ENCODE peak calls at places on chromosome 18, in ten cellular contexts. H, B, W, D, A, J, Z, F, N and K are unnamed samples.

GRCh38 chr18:75581336-75582121 is 154.0 kb upstream of the SMIM21 start:
- DNase-seq in N (no peak), D (peak; percentile 4), W (no peak), F (no peak), Z (no peak), B (no peak), H (no peak), A (peak; percentile 49), J (no peak), K (no peak)

GRCh38 chr18:52288403-52289004 is 51.5 kb upstream of the DCC start:
- DNase-seq in Z (peak; percentile 51), N (peak; percentile 10), J (no peak), D (peak; percentile 76), F (peak; percentile 13), B (peak; percentile 25), A (no peak), W (no peak), H (no peak), K (no peak)

GRCh38 chr18:903703-904102 is 968 bp upstream of the ADCYAP1 start:
- DNase-seq in D (peak; percentile 83), A (peak; percentile 49), Z (no peak), N (peak; percentile 51), B (peak; percentile 33), F (no peak), W (peak; percentile 89), J (no peak), H (peak; percentile 46), K (no peak)

GRCh38 chr18:78523850-78524249 is 455.8 kb upstream of the SALL3 start:
- DNase-seq in H (no peak), N (no peak), F (no peak), A (no peak), D (no peak), W (no peak), Z (no peak), J (no peak), B (no peak), K (no peak)

GRCh38 chr18:73895701-73896100 is 251.9 kb downstream of the FBXO15 start:
- DNase-seq in H (no peak), J (no peak), N (no peak), D (peak; percentile 59), W (no peak), B (no peak), Z (no peak), F (no peak), A (no peak), K (no peak)

GRCh38 chr18:69840445-69840844 is 107.2 kb downstream of the CD226 start:
- DNase-seq in N (no peak), F (no peak), J (no peak), A (peak; percentile 69), B (no peak), D (no peak), H (no peak), Z (no peak), W (no peak), K (no peak)

GRCh38 chr18:43879350-43879749 is 602.1 kb upstream of the SYT4 start:
- DNase-seq in F (no peak), N (no peak), J (no peak), H (no peak), Z (no peak), D (no peak), B (no peak), A (no peak), W (no peak), K (no peak)

GRCh38 chr18:42178381-42179080 is 223.5 kb downstream of the PIK3C3 start:
- DNase-seq in N (no peak), Z (no peak), F (no peak), H (no peak), B (no peak), A (no peak), J (no peak), D (no peak), W (no peak), K (no peak)

GRCh38 chr18:63970803-63971191 is 916 bp downstream of the SERPINB8 start:
- DNase-seq in N (peak; percentile 53), J (no peak), B (peak; percentile 79), D (peak; percentile 65), F (peak; percentile 70), W (peak; percentile 83), A (peak; percentile 51), H (peak; percentile 43), Z (peak; percentile 80), K (no peak)

GRCh38 chr18:6052449-6052913 is 157.2 kb upstream of the TMEM200C start:
- DNase-seq in D (no peak), Z (no peak), W (no peak), A (no peak), F (no peak), B (no peak), N (no peak), H (no peak), J (no peak), K (no peak)

GRCh38 chr18:59059140-59059539 is 80.5 kb upstream of the SEC11C start:
- DNase-seq in W (no peak), A (no peak), F (no peak), N (no peak), B (no peak), D (no peak), J (no peak), Z (no peak), H (no peak), K (no peak)

GRCh38 chr18:59057969-59058368 is 81.7 kb upstream of the SEC11C start:
- DNase-seq in H (no peak), D (no peak), W (peak; percentile 88), F (no peak), N (no peak), J (no peak), Z (no peak), B (no peak), A (peak; percentile 88), K (no peak)

GRCh38 chr18:59056706-59057492 is 82.8 kb upstream of the SEC11C start:
- DNase-seq in Z (no peak), N (peak; percentile 82), F (peak; percentile 83), W (peak; percentile 82), D (peak; percentile 92), H (peak; percentile 83), B (peak; percentile 58), J (no peak), A (peak; percentile 54), K (peak; percentile 80)

GRCh38 chr18:59055345-59056032 is 84.2 kb upstream of the SEC11C start:
- DNase-seq in F (no peak), N (no peak), D (peak; percentile 76), B (no peak), H (no peak), Z (no peak), J (no peak), W (peak; percentile 34), A (no peak), K (no peak)

DNA sequence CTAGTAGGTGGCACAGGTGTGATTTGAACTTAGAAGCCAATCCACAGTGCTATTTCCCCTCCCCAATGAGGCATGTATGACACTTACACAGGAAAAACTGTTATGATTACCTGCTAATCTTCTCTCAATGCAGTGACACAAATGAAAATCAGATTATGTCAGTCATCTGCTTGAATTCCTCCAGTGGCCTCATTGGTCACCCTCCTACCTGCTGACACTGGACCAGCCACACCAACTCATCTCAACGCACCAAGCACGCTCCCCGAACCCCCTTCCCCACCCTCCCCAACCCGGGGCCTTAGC is 82.2 kb upstream of the SEC11C start:
- DNase-seq in B (no peak), H (no peak), D (no peak), A (no peak), F (no peak), W (no peak), Z (no peak), J (no peak), N (no peak), K (no peak)
- TF ChIP-seq CTCF in B (no peak), H (no peak), D (no peak), A (no peak), F (no peak), W (peak; percentile 6), Z (no peak), J (no peak), N (no peak), K (no peak)

GRCh38 chr18:22465859-22466602 is 48.3 kb upstream of the CTAGE1 start:
- DNase-seq in H (peak; percentile 78), D (no peak), B (peak; percentile 98), N (no peak), J (peak; percentile 48), Z (no peak), A (peak; percentile 98), W (peak; percentile 90), F (no peak), K (no peak)

GRCh38 chr18:22469061-22469689 is 51.5 kb upstream of the CTAGE1 start:
- DNase-seq in D (no peak), N (no peak), A (peak; percentile 44), H (no peak), J (no peak), Z (no peak), W (no peak), B (no peak), F (no peak), K (no peak)

GRCh38 chr18:22466608-22467390 is 49.1 kb upstream of the CTAGE1 start:
- DNase-seq in D (no peak), Z (no peak), W (no peak), J (no peak), B (peak; percentile 93), H (no peak), F (no peak), N (peak; percentile 33), A (peak; percentile 92), K (no peak)

GRCh38 chr18:22468554-22468891 is 50.8 kb upstream of the CTAGE1 start:
- DNase-seq in W (no peak), J (no peak), D (no peak), A (no peak), N (no peak), Z (no peak), H (no peak), B (no peak), F (no peak), K (no peak)

GRCh38 chr18:22467760-22468553 is 50.2 kb upstream of the CTAGE1 start:
- DNase-seq in B (peak; percentile 99), D (no peak), N (no peak), Z (no peak), W (no peak), H (peak; percentile 85), F (no peak), A (peak; percentile 99), J (peak; percentile 74), K (no peak)
- H3K4me1 ChIP-seq in B (peaks cover 22% of the 10 kb centered on the region), D (peaks cover 23% of the 10 kb centered on the region), N (peaks cover 42% of the 10 kb centered on the region), Z (peaks cover 33% of the 10 kb centered on the region), W (peaks cover 53% of the 10 kb centered on the region), H (peaks cover 29% of the 10 kb centered on the region), F (peaks cover 41% of the 10 kb centered on the region), A (peaks cover 29% of the 10 kb centered on the region), J (peaks cover 56% of the 10 kb centered on the region), K (no peaks in the 10 kb centered on the region)

DNA sequence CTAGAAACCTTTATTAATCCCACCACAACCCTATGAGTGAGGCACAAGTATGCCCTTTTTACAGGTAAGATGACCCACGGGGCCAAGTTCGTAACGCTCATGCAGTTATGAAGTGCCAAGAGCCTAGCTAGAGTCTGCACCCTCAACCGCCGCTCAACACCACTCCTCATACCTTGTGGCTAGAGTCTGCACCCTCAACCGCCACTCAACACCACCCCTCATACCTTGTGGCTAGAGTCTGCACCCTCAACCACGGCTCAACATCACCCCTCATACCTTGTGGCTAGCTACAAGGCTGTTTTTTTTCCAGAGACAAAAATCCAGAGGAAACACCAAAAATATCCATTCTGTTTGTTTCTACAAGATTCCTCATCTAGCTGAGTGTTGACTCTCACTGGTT is 4.6 kb downstream of the TXNL4A start:
- DNase-seq in N (no peak), F (no peak), B (no peak), D (no peak), W (no peak), A (peak; percentile 71), Z (no peak), J (no peak), H (no peak), K (no peak)
- TF ChIP-seq CTCF in N (no peak), F (no peak), B (no peak), D (no peak), W (no peak), A (no peak), Z (no peak), J (no peak), H (no peak), K (no peak)

GRCh38 chr18:11501352-11501751 is 108.0 kb upstream of the SLC35G4 start:
- DNase-seq in D (no peak), H (no peak), B (no peak), Z (no peak), F (no peak), J (no peak), W (no peak), A (no peak), N (no peak), K (no peak)
- H3K4me1 ChIP-seq in D (no peaks in the 10 kb centered on the region), H (no peaks in the 10 kb centered on the region), B (peaks cover 35% of the 10 kb centered on the region), Z (no peaks in the 10 kb centered on the region), F (no peaks in the 10 kb centered on the region), J (no peaks in the 10 kb centered on the region), W (peaks cover 42% of the 10 kb centered on the region), A (peaks cover 15% of the 10 kb centered on the region), N (no peaks in the 10 kb centered on the region), K (no peaks in the 10 kb centered on the region)